ENCODE peak calls at places on chromosomes 3 and 15, in five cellular contexts. R is T-helper 2 cell, N is GM23338, U is upper lobe of right lung, M is Calu3. S is an unnamed sample.

GRCh38 chr3:105828703-105829102 is 40.1 kb downstream of the CBLB start:
- DNase-seq in R (no peak), M (no peak), U (no peak), N (no peak), S (no peak)

GRCh38 chr3:130546920-130547679 is 30.1 kb downstream of the COL6A6 start:
- DNase-seq in R (no peak), N (no peak), M (no peak), U (no peak), S (no peak)

GRCh38 chr3:181326637-181327223 is 337.2 kb upstream of the DNAJC19 start:
- DNase-seq in M (peak; percentile 30), U (no peak), N (peak; percentile 72), R (no peak), S (peak; percentile 8)

GRCh38 chr15:50187525-50187924 is 5.5 kb downstream of the SLC27A2 start:
- DNase-seq in U (no peak), M (no peak), R (no peak), N (no peak), S (no peak)

GRCh38 chr3:37852097-37852496 is 9.6 kb upstream of the CTDSPL start:
- DNase-seq in U (no peak), N (no peak), M (no peak), R (no peak), S (peak; percentile 32)

GRCh38 chr15:85517086-85517485 is 136.7 kb downstream of the AKAP13 start:
- DNase-seq in U (no peak), N (no peak), R (no peak), M (no peak), S (no peak)

GRCh38 chr15:67164811-67165652 is 89.4 kb downstream of the AAGAB start:
- DNase-seq in U (no peak), N (peak; percentile 74), M (no peak), R (no peak), S (no peak)

GRCh38 chr15:73283341-73283962 is 85.3 kb downstream of the HCN4 start:
- DNase-seq in U (no peak), M (no peak), R (no peak), N (no peak), S (no peak)

GRCh38 chr15:46280753-46281521 is 646.1 kb downstream of the SQOR start:
- DNase-seq in N (peak; percentile 75), M (peak; percentile 33), R (no peak), U (no peak), S (no peak)

GRCh38 chr15:59649603-59650002 is 7.7 kb downstream of the GTF2A2 start:
- DNase-seq in M (no peak), U (no peak), R (no peak), N (no peak), S (no peak)

GRCh38 chr3:132368962-132369361 is 48.3 kb upstream of the DNAJC13 start:
- DNase-seq in U (no peak), N (no peak), R (no peak), M (no peak), S (no peak)

GRCh38 chr3:111768571-111769100 is 90.4 kb upstream of the PHLDB2 start:
- DNase-seq in R (no peak), U (no peak), M (peak; percentile 72), N (no peak), S (peak; percentile 81)

GRCh38 chr3:113054552-113054951 is 63.8 kb downstream of the GTPBP8 start:
- DNase-seq in N (no peak), M (no peak), U (no peak), R (no peak), S (no peak)

GRCh38 chr15:75389791-75390382 is 21.5 kb upstream of the MAN2C1 start:
- DNase-seq in R (no peak), N (no peak), M (no peak), U (no peak), S (peak; percentile 60)

GRCh38 chr3:69605849-69606248 is 133.4 kb upstream of the MITF start:
- DNase-seq in N (no peak), M (no peak), U (no peak), R (no peak), S (no peak)

GRCh38 chr3:45644063-45644462 is 45.1 kb upstream of the SACM1L start:
- DNase-seq in U (no peak), N (no peak), R (no peak), M (no peak), S (peak; percentile 51)

GRCh38 chr15:68449389-68449788 is 17.4 kb upstream of the ITGA11 start:
- DNase-seq in M (no peak), U (no peak), N (peak; percentile 11), R (no peak), S (no peak)

GRCh38 chr3:137263982-137264777 is 306.4 kb downstream of the IL20RB start:
- DNase-seq in N (no peak), M (no peak), R (no peak), U (no peak), S (no peak)

GRCh38 chr3:9746330-9746729 is 3.4 kb upstream of the OGG1 start:
- DNase-seq in U (no peak), R (no peak), M (no peak), N (no peak), S (no peak)

GRCh38 chr3:194450341-194450740 is 36.5 kb downstream of the ATP13A3 start:
- DNase-seq in N (no peak), U (no peak), R (no peak), M (no peak), S (no peak)

GRCh38 chr3:188947401-188947982 is 224.3 kb upstream of the TPRG1 start:
- DNase-seq in M (peak; percentile 94), U (peak; percentile 93), N (peak; percentile 94), R (no peak), S (peak; percentile 86)

GRCh38 chr3:188389711-188390346 is 235.9 kb downstream of the LPP start:
- DNase-seq in U (no peak), R (no peak), N (no peak), M (no peak), S (no peak)

GRCh38 chr3:140903196-140903595 is 38.4 kb upstream of the SLC25A36 start:
- DNase-seq in R (no peak), N (no peak), U (no peak), M (no peak), S (no peak)

GRCh38 chr15:89356634-89357298 is 22.1 kb upstream of the POLG start:
- DNase-seq in U (no peak), N (peak; percentile 41), R (no peak), M (peak; percentile 64), S (peak; percentile 67)

GRCh38 chr3:188926741-188927650 is 244.8 kb upstream of the TPRG1 start:
- DNase-seq in M (no peak), U (no peak), N (no peak), R (no peak), S (no peak)

GRCh38 chr3:126109860-126110235 is 25.9 kb upstream of the SLC41A3 start:
- DNase-seq in M (no peak), N (no peak), U (no peak), R (no peak), S (no peak)

GRCh38 chr3:155572085-155572484 is 172.8 kb downstream of the PLCH1 start:
- DNase-seq in U (no peak), M (no peak), N (no peak), R (no peak), S (no peak)

GRCh38 chr3:26652157-26652556 is 29.6 kb downstream of the LRRC3B start:
- DNase-seq in R (no peak), U (no peak), N (peak; percentile 15), M (no peak), S (no peak)

GRCh38 chr3:40398346-40398745 is 11.4 kb downstream of the ENTPD3 start:
- DNase-seq in M (peak; percentile 35), N (no peak), U (no peak), R (no peak), S (no peak)

GRCh38 chr15:57500979-57501576 is 90.6 kb upstream of the MYZAP start:
- DNase-seq in U (no peak), M (no peak), R (no peak), N (no peak), S (no peak)

GRCh38 chr3:159273070-159273469 is 471.2 kb downstream of the MFSD1 start:
- DNase-seq in M (no peak), U (no peak), R (no peak), N (no peak), S (no peak)

GRCh38 chr3:136932978-136933812 is 24.6 kb upstream of the IL20RB start:
- DNase-seq in R (no peak), U (no peak), N (no peak), M (no peak), S (no peak)

GRCh38 chr3:23199649-23200048 is 3.5 kb upstream of the UBE2E2 start:
- DNase-seq in M (no peak), U (no peak), N (no peak), R (no peak), S (no peak)

GRCh38 chr15:68431792-68432401 is at the start of gene ITGA11:
- DNase-seq in N (peak; percentile 90), M (peak; percentile 60), R (no peak), U (peak; percentile 80), S (peak; percentile 57)

GRCh38 chr3:181709537-181710279 is 2.0 kb upstream of the SOX2 start:
- DNase-seq in U (peak; percentile 83), M (peak; percentile 92), R (peak; percentile 34), N (peak; percentile 89), S (peak; percentile 61)

GRCh38 chr3:107662109-107662477 is 139.3 kb downstream of the BBX start:
- DNase-seq in M (no peak), R (no peak), U (no peak), N (no peak), S (no peak)

GRCh38 chr3:97960561-97961275 is 11.5 kb downstream of the RIOX2 start:
- DNase-seq in U (no peak), N (no peak), R (no peak), M (no peak), S (no peak)

GRCh38 chr15:54594115-54594514 is 602.6 kb downstream of the RSL24D1 start:
- DNase-seq in R (no peak), N (no peak), M (no peak), U (no peak), S (no peak)

GRCh38 chr3:106083207-106083606 is 214.4 kb upstream of the CBLB start:
- DNase-seq in R (no peak), N (no peak), U (no peak), M (no peak), S (no peak)

S was measured in A549.